ENCODE peak calls at places on chromosomes 3 and 15, in ten cellular contexts. N, E, F, V, J, P, G, L, O and S are unnamed samples. For H3K4me1 and H3K36me3, the result is how much of the 10 kb centered on the place peaks cover.

GRCh38 chr3:98811048-98811447 is 47.9 kb downstream of the ST3GAL6 start:
- DNase-seq in N (no peak), E (no peak), F (no peak), V (no peak), J (no peak), P (no peak), G (no peak), L (no peak), O (no peak), S (no peak)

GRCh38 chr15:73941871-73942635 is 15.8 kb downstream of the LOXL1 start:
- DNase-seq in N (no peak), E (no peak), F (no peak), V (no peak), J (peak), P (peak), G (no peak), L (no peak), O (no peak), S (no peak)

GRCh38 chr15:66931768-66932633 is 133.4 kb upstream of the SMAD3 start:
- DNase-seq in N (peak), E (peak), F (peak), V (peak), J (no peak), P (peak), G (peak), L (no peak), O (peak), S (no peak)

GRCh38 chr3:72482589-72483249 is 365.5 kb downstream of the SHQ1 start:
- DNase-seq in N (no peak), E (peak), F (peak), V (peak), J (peak), P (peak), G (peak), L (peak), O (peak), S (peak)

GRCh38 chr3:140050396-140050795 is 115.4 kb downstream of the CLSTN2 start:
- DNase-seq in N (no peak), E (no peak), F (no peak), V (no peak), J (no peak), P (no peak), G (no peak), L (no peak), O (no peak), S (no peak)

GRCh38 chr15:85642693-85643058 is 152.0 kb downstream of the KLHL25 start:
- DNase-seq in N (no peak), E (no peak), F (peak), V (no peak), J (peak), P (no peak), G (no peak), L (peak), O (peak), S (no peak)

GRCh38 chr3:149898771-149899170 is 71.9 kb downstream of the PFN2 start:
- DNase-seq in N (no peak), E (peak), F (no peak), V (no peak), J (peak), P (no peak), G (no peak), L (peak), O (peak), S (no peak)

GRCh38 chr3:14235896-14236295 is 57.3 kb downstream of the LSM3 start:
- DNase-seq in N (no peak), E (no peak), F (no peak), V (no peak), J (peak), P (no peak), G (no peak), L (peak), O (peak), S (no peak)

GRCh38 chr3:173624086-173624485 is 226.5 kb downstream of the NLGN1 start:
- DNase-seq in N (no peak), E (no peak), F (no peak), V (no peak), J (no peak), P (no peak), G (no peak), L (no peak), O (no peak), S (no peak)

GRCh38 chr3:26613999-26614398 is 8.6 kb upstream of the LRRC3B start:
- DNase-seq in N (no peak), E (no peak), F (no peak), V (no peak), J (no peak), P (no peak), G (no peak), L (no peak), O (no peak), S (no peak)

GRCh38 chr3:138371070-138371950 is 22.9 kb downstream of the MRAS start:
- DNase-seq in N (no peak), E (no peak), F (no peak), V (no peak), J (no peak), P (no peak), G (no peak), L (no peak), O (no peak), S (no peak)

GRCh38 chr15:51375966-51376640 is 34.6 kb downstream of the GLDN start:
- DNase-seq in N (no peak), E (no peak), F (no peak), V (peak), J (no peak), P (no peak), G (no peak), L (no peak), O (no peak), S (no peak)

GRCh38 chr3:45126730-45127129 is 19.4 kb downstream of the CDCP1 start:
- DNase-seq in N (no peak), E (no peak), F (peak), V (peak), J (no peak), P (no peak), G (no peak), L (no peak), O (no peak), S (no peak)

GRCh38 chr3:10667269-10667668 is 148.8 kb upstream of the SLC6A11 start:
- DNase-seq in N (no peak), E (no peak), F (no peak), V (no peak), J (no peak), P (no peak), G (no peak), L (no peak), O (no peak), S (no peak)

GRCh38 chr15:97013491-97013890 is 683.0 kb downstream of the NR2F2 start:
- DNase-seq in N (no peak), E (no peak), F (no peak), V (no peak), J (no peak), P (no peak), G (no peak), L (no peak), O (no peak), S (no peak)

GRCh38 chr15:46304320-46304719 is 669.5 kb downstream of the SQOR start:
- DNase-seq in N (no peak), E (peak), F (no peak), V (no peak), J (no peak), P (no peak), G (no peak), L (no peak), O (peak), S (no peak)

GRCh38 chr3:195612075-195612800 is 28.5 kb upstream of the APOD start:
- DNase-seq in N (no peak), E (no peak), F (peak), V (no peak), J (no peak), P (no peak), G (peak), L (no peak), O (no peak), S (no peak)

GRCh38 chr3:71304684-71305083 is 278.8 kb downstream of the FOXP1 start:
- DNase-seq in N (no peak), E (peak), F (peak), V (peak), J (no peak), P (no peak), G (no peak), L (peak), O (peak), S (no peak)

GRCh38 chr15:40069178-40070165 is 30.5 kb upstream of the SRP14 start:
- DNase-seq in N (peak), E (no peak), F (peak), V (peak), J (peak), P (peak), G (peak), L (peak), O (peak), S (no peak)

GRCh38 chr3:62373714-62374333 is 474 bp upstream of the FEZF2 start:
- DNase-seq in N (no peak), E (no peak), F (no peak), V (no peak), J (no peak), P (no peak), G (no peak), L (no peak), O (no peak), S (no peak)

GRCh38 chr3:102090646-102091045 is 241.3 kb downstream of the NFKBIZ start:
- DNase-seq in N (no peak), E (no peak), F (no peak), V (no peak), J (no peak), P (no peak), G (no peak), L (no peak), O (no peak), S (no peak)

GRCh38 chr15:59707619-59708018 is 18.5 kb upstream of the BNIP2 start:
- DNase-seq in N (no peak), E (no peak), F (no peak), V (no peak), J (no peak), P (no peak), G (no peak), L (no peak), O (no peak), S (no peak)

GRCh38 chr3:180295811-180296210 is 259.1 kb upstream of the PEX5L start:
- DNase-seq in N (no peak), E (no peak), F (no peak), V (peak), J (no peak), P (no peak), G (no peak), L (no peak), O (peak), S (no peak)

GRCh38 chr3:150447631-150448465 is 39.8 kb downstream of the TSC22D2 start:
- DNase-seq in N (peak), E (no peak), F (no peak), V (peak), J (no peak), P (no peak), G (no peak), L (no peak), O (no peak), S (no peak)

DNA sequence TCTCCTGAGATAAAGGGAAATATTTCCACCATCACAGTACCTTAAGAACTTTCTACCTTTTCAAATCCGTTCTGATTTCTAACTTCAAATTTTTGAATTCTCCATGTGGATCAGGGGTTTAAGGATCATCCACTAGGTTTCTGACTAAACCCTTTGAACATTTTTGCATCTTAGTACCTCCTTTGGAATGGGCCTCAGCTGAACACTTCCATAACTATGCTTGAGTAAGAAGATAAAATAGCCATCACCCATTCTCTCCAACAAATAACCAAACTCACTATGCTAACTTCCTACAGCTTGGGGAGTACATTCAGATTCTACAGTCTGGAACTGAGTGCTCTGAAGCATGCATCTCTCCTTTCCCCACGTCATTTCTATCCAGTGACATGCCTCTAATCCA is 1.3 kb upstream of the NPHP3 start:
- DNase-seq in N (no peak), E (no peak), F (no peak), V (no peak), J (no peak), P (no peak), G (no peak), L (no peak), O (no peak), S (no peak)
- H3K27ac ChIP-seq in N (peak), E (no peak), F (peak), V (no peak), J (peak), P (peak), G (peak), L (peak), O (peak), S (no peak)

GRCh38 chr15:79970921-79971434 is at the start of gene BCL2A1:
- DNase-seq in N (peak), E (peak), F (peak), V (peak), J (no peak), P (no peak), G (peak), L (no peak), O (peak), S (peak)

GRCh38 chr15:79972861-79973260 is 1.9 kb upstream of the BCL2A1 start:
- DNase-seq in N (no peak), E (no peak), F (no peak), V (no peak), J (no peak), P (no peak), G (no peak), L (no peak), O (no peak), S (no peak)

GRCh38 chr15:79977431-79977940 is 6.5 kb upstream of the BCL2A1 start:
- DNase-seq in N (no peak), E (peak), F (peak), V (no peak), J (no peak), P (no peak), G (no peak), L (peak), O (no peak), S (no peak)

GRCh38 chr15:79969175-79969574 is 1.8 kb downstream of the BCL2A1 start:
- DNase-seq in N (no peak), E (no peak), F (no peak), V (no peak), J (no peak), P (no peak), G (no peak), L (no peak), O (no peak), S (no peak)

GRCh38 chr15:79973445-79974180 is 2.6 kb upstream of the BCL2A1 start:
- DNase-seq in N (no peak), E (no peak), F (no peak), V (no peak), J (no peak), P (no peak), G (no peak), L (no peak), O (no peak), S (no peak)
- H3K4me1 ChIP-seq in N (under half), E (under half), F (under half), V (under half), J (under half), P (under half), G (under half), L (under half), O (under half), S (under half)

GRCh38 chr3:128910006-128910405 is 30.6 kb downstream of the ACAD9 start:
- DNase-seq in N (no peak), E (no peak), F (no peak), V (no peak), J (no peak), P (no peak), G (no peak), L (no peak), O (no peak), S (no peak)

GRCh38 chr3:128906031-128906803 is 26.8 kb downstream of the ACAD9 start:
- DNase-seq in N (no peak), E (no peak), F (no peak), V (no peak), J (no peak), P (no peak), G (no peak), L (no peak), O (no peak), S (no peak)

GRCh38 chr3:128907706-128908445 is 28.5 kb downstream of the ACAD9 start:
- DNase-seq in N (no peak), E (no peak), F (no peak), V (no peak), J (no peak), P (no peak), G (no peak), L (no peak), O (no peak), S (no peak)

GRCh38 chr3:128906804-128907525 is 27.5 kb downstream of the ACAD9 start:
- DNase-seq in N (no peak), E (no peak), F (no peak), V (no peak), J (no peak), P (no peak), G (no peak), L (no peak), O (no peak), S (no peak)

GRCh38 chr3:128908951-128909350 is 29.5 kb downstream of the ACAD9 start:
- DNase-seq in N (no peak), E (no peak), F (no peak), V (no peak), J (no peak), P (no peak), G (no peak), L (no peak), O (no peak), S (no peak)
- H3K36me3 ChIP-seq in N (under half), E (half or more), F (under half), V (under half), J (half or more), P (half or more), G (half or more), L (half or more), O (under half), S (half or more)

DNA sequence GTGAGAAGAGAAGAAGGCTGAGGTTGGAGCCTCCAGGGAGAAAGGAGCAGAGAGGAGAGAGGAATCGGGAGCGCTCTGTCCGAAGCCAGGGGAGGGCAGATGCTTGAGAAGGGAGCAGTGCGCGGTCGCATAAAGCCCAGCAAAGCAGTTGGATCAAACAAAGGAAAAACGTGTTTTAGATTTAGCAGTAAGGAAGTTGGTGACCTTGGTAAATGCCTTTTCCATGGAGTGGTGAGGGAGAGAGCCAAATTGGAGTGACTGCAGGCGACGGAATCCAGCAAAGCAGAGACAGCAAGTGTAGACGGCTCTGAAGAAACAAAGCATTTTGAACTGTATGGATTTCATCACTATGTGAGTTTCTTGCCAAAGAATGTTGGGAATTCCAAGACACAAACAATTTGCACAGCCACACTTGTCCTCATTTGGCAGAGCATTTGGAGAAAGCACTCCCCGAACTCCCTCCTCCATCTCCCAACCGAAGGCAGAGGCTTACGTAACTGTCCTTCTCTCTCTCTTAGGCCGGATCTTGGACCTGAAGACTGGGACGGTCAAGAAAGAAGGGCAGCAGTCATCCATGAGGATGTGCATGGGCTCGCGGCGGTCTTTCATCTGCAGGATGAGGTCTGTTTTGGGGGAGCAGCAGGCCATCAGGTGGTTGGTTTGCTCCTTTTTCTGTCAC is 103.6 kb downstream of the ARNT2 start:
- DNase-seq in N (no peak), E (no peak), F (no peak), V (no peak), J (no peak), P (no peak), G (no peak), L (no peak), O (no peak), S (no peak)
- H3K27ac ChIP-seq in N (no peak), E (no peak), F (no peak), V (no peak), J (no peak), P (no peak), G (no peak), L (no peak), O (no peak), S (no peak)

DNA sequence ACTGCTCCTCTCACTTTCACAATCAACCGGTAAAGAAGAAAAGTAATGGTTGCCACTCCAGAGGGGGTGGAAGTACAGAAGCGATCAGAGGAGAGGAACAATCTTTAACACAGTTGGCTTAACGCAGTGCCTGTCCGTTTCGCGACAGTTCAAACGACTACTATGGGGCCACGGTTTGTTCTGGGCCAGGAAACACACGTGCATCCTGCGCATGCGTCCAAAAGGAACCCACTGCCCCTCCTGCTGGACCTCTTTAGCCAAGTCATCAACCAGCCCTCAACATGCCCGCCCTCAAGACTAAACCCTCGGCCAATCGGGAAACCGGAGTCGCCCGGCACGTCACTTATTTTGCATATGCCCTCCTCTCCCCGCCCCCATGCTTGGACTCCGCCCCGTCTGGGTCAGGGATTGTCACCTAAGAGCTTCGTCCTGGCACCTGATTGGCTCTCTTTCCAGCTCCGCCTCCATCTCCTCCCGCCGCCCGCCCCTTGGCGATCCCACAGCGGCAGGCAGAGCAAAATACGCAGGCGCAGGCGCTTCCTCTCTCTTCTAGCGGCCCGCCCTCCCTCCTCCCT is 345 bp upstream of the CDV3 start:
- DNase-seq in N (peak), E (peak), F (peak), V (peak), J (peak), P (peak), G (peak), L (peak), O (peak), S (peak)
- H3K4me1 ChIP-seq in N (under half), E (under half), F (under half), V (under half), J (half or more), P (under half), G (half or more), L (under half), O (under half), S (under half)

DNA sequence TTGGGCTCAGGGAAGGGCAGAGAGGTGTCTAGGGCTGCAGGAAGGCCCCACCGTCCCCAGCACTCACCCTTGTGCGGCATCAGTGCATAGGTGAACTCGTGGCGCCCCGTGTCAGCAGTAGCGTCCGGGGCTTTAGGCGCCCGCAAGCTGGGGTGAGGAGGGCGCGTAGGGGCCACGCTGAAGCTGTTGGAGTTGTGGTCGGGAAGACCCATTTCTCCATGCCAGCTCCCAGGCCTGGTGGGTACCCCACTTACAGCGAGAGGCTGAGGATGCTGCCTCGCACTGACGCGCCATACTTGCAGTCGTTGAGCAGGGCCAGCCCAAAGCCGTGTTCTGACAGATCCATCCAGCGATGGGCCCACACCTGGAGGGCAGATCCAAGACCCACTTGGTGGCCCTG is 9.7 kb downstream of the NEIL1 start:
- DNase-seq in N (no peak), E (no peak), F (no peak), V (no peak), J (no peak), P (no peak), G (no peak), L (no peak), O (no peak), S (no peak)
- H3K36me3 ChIP-seq in N (under half), E (half or more), F (under half), V (under half), J (half or more), P (half or more), G (half or more), L (under half), O (under half), S (under half)

DNA sequence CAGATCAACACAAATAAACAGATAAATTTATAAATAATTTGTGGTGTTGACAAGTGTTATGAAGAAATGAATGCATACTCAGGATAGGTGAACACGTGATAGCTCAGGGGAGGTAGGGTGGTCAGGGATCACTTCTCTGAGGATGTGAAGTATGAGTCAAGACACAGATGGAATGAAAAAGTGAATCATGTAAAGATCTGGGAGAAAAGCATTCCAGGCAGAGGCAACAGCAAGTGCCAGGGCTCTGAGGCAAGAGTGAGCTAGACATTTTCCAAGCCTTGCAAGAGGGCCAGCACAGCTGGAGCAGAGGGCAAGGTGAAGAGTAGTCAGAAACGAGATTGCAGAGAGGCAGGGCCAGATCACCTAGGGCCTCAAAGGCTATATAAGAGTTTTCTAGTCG is 177.8 kb downstream of the WNT5A start:
- DNase-seq in N (no peak), E (no peak), F (no peak), V (no peak), J (no peak), P (no peak), G (no peak), L (no peak), O (no peak), S (no peak)
- H3K27ac ChIP-seq in N (no peak), E (no peak), F (no peak), V (no peak), J (no peak), P (no peak), G (no peak), L (no peak), O (no peak), S (no peak)